ENCODE peak calls at places on chromosome 6, in six cellular contexts. One of them, this sample, is unnamed.

GRCh38 chr6:130708338-130708737 is 118.9 kb upstream of the SMLR1 start:
- DNase-seq in CD4-positive, CD25-positive, alpha-beta regulatory T cell: no peak
- DNase-seq in chondrocyte: no peak
- DNase-seq in stimulated activated CD8-positive, alpha-beta memory T cell treated with anti-CD3 and anti-CD28 coated beads, Interleukin-2, amount 100 ng/mL, for 1 hour: no peak
- DNase-seq in HFF-Myc: peak; percentile 52
- DNase-seq in lung: no peak
- DNase-seq in this sample: no peak

GRCh38 chr6:36827261-36828079 is 11.8 kb downstream of the CPNE5 start:
- DNase-seq in chondrocyte: no peak
- DNase-seq in HFF-Myc: peak; percentile 33
- DNase-seq in lung: no peak
- DNase-seq in CD4-positive, CD25-positive, alpha-beta regulatory T cell: no peak
- DNase-seq in stimulated activated CD8-positive, alpha-beta memory T cell treated with anti-CD3 and anti-CD28 coated beads, Interleukin-2, amount 100 ng/mL, for 1 hour: no peak
- DNase-seq in this sample: no peak

GRCh38 chr6:104601008-104601745 is 258.5 kb downstream of the HACE1 start:
- DNase-seq in HFF-Myc: no peak
- DNase-seq in CD4-positive, CD25-positive, alpha-beta regulatory T cell: no peak
- DNase-seq in stimulated activated CD8-positive, alpha-beta memory T cell treated with anti-CD3 and anti-CD28 coated beads, Interleukin-2, amount 100 ng/mL, for 1 hour: no peak
- DNase-seq in lung: no peak
- DNase-seq in chondrocyte: no peak
- DNase-seq in this sample: no peak

GRCh38 chr6:116561377-116562018 is 7.9 kb downstream of the CALHM4 start:
- DNase-seq in CD4-positive, CD25-positive, alpha-beta regulatory T cell: peak; percentile 49
- DNase-seq in stimulated activated CD8-positive, alpha-beta memory T cell treated with anti-CD3 and anti-CD28 coated beads, Interleukin-2, amount 100 ng/mL, for 1 hour: peak; percentile 24
- DNase-seq in HFF-Myc: peak; percentile 78
- DNase-seq in lung: peak; percentile 74
- DNase-seq in chondrocyte: no peak
- DNase-seq in this sample: peak; percentile 36

GRCh38 chr6:14354919-14355572 is 237.5 kb downstream of the CD83 start:
- DNase-seq in stimulated activated CD8-positive, alpha-beta memory T cell treated with anti-CD3 and anti-CD28 coated beads, Interleukin-2, amount 100 ng/mL, for 1 hour: no peak
- DNase-seq in chondrocyte: no peak
- DNase-seq in lung: peak; percentile 39
- DNase-seq in CD4-positive, CD25-positive, alpha-beta regulatory T cell: no peak
- DNase-seq in HFF-Myc: peak; percentile 49
- DNase-seq in this sample: no peak

GRCh38 chr6:41502607-41503434 is 43.4 kb upstream of the FOXP4 start:
- DNase-seq in stimulated activated CD8-positive, alpha-beta memory T cell treated with anti-CD3 and anti-CD28 coated beads, Interleukin-2, amount 100 ng/mL, for 1 hour: no peak
- DNase-seq in chondrocyte: no peak
- DNase-seq in CD4-positive, CD25-positive, alpha-beta regulatory T cell: no peak
- DNase-seq in lung: no peak
- DNase-seq in HFF-Myc: no peak
- DNase-seq in this sample: no peak

GRCh38 chr6:53765270-53765669 is 29.5 kb upstream of the LRRC1 start:
- DNase-seq in stimulated activated CD8-positive, alpha-beta memory T cell treated with anti-CD3 and anti-CD28 coated beads, Interleukin-2, amount 100 ng/mL, for 1 hour: no peak
- DNase-seq in CD4-positive, CD25-positive, alpha-beta regulatory T cell: no peak
- DNase-seq in chondrocyte: no peak
- DNase-seq in lung: peak; percentile 33
- DNase-seq in HFF-Myc: no peak
- DNase-seq in this sample: no peak

GRCh38 chr6:1606533-1607235 is 3.0 kb upstream of the FOXC1 start:
- DNase-seq in HFF-Myc: no peak
- DNase-seq in chondrocyte: no peak
- DNase-seq in lung: no peak
- DNase-seq in stimulated activated CD8-positive, alpha-beta memory T cell treated with anti-CD3 and anti-CD28 coated beads, Interleukin-2, amount 100 ng/mL, for 1 hour: no peak
- DNase-seq in CD4-positive, CD25-positive, alpha-beta regulatory T cell: no peak
- DNase-seq in this sample: no peak

GRCh38 chr6:24936641-24937317 is 1.0 kb upstream of the RIPOR2 start:
- DNase-seq in CD4-positive, CD25-positive, alpha-beta regulatory T cell: peak; percentile 50
- DNase-seq in lung: no peak
- DNase-seq in HFF-Myc: no peak
- DNase-seq in stimulated activated CD8-positive, alpha-beta memory T cell treated with anti-CD3 and anti-CD28 coated beads, Interleukin-2, amount 100 ng/mL, for 1 hour: no peak
- DNase-seq in chondrocyte: no peak
- DNase-seq in this sample: no peak

GRCh38 chr6:167968091-167968490 is 29.4 kb upstream of the KIF25 start:
- DNase-seq in CD4-positive, CD25-positive, alpha-beta regulatory T cell: no peak
- DNase-seq in lung: no peak
- DNase-seq in chondrocyte: no peak
- DNase-seq in HFF-Myc: no peak
- DNase-seq in stimulated activated CD8-positive, alpha-beta memory T cell treated with anti-CD3 and anti-CD28 coated beads, Interleukin-2, amount 100 ng/mL, for 1 hour: no peak
- DNase-seq in this sample: no peak

GRCh38 chr6:169326067-169326799 is 72.6 kb upstream of the THBS2 start:
- DNase-seq in lung: no peak
- DNase-seq in stimulated activated CD8-positive, alpha-beta memory T cell treated with anti-CD3 and anti-CD28 coated beads, Interleukin-2, amount 100 ng/mL, for 1 hour: no peak
- DNase-seq in HFF-Myc: no peak
- DNase-seq in CD4-positive, CD25-positive, alpha-beta regulatory T cell: no peak
- DNase-seq in chondrocyte: no peak
- DNase-seq in this sample: no peak

GRCh38 chr6:52641826-52642225 is 29.1 kb upstream of the TMEM14A start:
- DNase-seq in stimulated activated CD8-positive, alpha-beta memory T cell treated with anti-CD3 and anti-CD28 coated beads, Interleukin-2, amount 100 ng/mL, for 1 hour: no peak
- DNase-seq in CD4-positive, CD25-positive, alpha-beta regulatory T cell: no peak
- DNase-seq in chondrocyte: no peak
- DNase-seq in lung: no peak
- DNase-seq in HFF-Myc: no peak
- DNase-seq in this sample: no peak

GRCh38 chr6:149140137-149140909 is 177.2 kb upstream of the TAB2 start:
- DNase-seq in CD4-positive, CD25-positive, alpha-beta regulatory T cell: peak; percentile 33
- DNase-seq in chondrocyte: no peak
- DNase-seq in HFF-Myc: no peak
- DNase-seq in stimulated activated CD8-positive, alpha-beta memory T cell treated with anti-CD3 and anti-CD28 coated beads, Interleukin-2, amount 100 ng/mL, for 1 hour: no peak
- DNase-seq in lung: no peak
- DNase-seq in this sample: peak; percentile 21

GRCh38 chr6:37024665-37025337 is 19.3 kb downstream of the FGD2 start:
- DNase-seq in stimulated activated CD8-positive, alpha-beta memory T cell treated with anti-CD3 and anti-CD28 coated beads, Interleukin-2, amount 100 ng/mL, for 1 hour: no peak
- DNase-seq in HFF-Myc: no peak
- DNase-seq in CD4-positive, CD25-positive, alpha-beta regulatory T cell: no peak
- DNase-seq in lung: no peak
- DNase-seq in chondrocyte: no peak
- DNase-seq in this sample: peak; percentile 38

GRCh38 chr6:72941751-72942150 is 283.5 kb downstream of the KHDC1L start:
- DNase-seq in stimulated activated CD8-positive, alpha-beta memory T cell treated with anti-CD3 and anti-CD28 coated beads, Interleukin-2, amount 100 ng/mL, for 1 hour: no peak
- DNase-seq in HFF-Myc: no peak
- DNase-seq in CD4-positive, CD25-positive, alpha-beta regulatory T cell: no peak
- DNase-seq in lung: peak; percentile 40
- DNase-seq in chondrocyte: no peak
- DNase-seq in this sample: no peak

GRCh38 chr6:30741789-30742315 is 635 bp downstream of the FLOT1 start:
- DNase-seq in CD4-positive, CD25-positive, alpha-beta regulatory T cell: no peak
- DNase-seq in HFF-Myc: no peak
- DNase-seq in stimulated activated CD8-positive, alpha-beta memory T cell treated with anti-CD3 and anti-CD28 coated beads, Interleukin-2, amount 100 ng/mL, for 1 hour: no peak
- DNase-seq in lung: no peak
- DNase-seq in chondrocyte: no peak
- DNase-seq in this sample: no peak

GRCh38 chr6:137630666-137631065 is 136.5 kb upstream of the OLIG3 start:
- DNase-seq in CD4-positive, CD25-positive, alpha-beta regulatory T cell: no peak
- DNase-seq in chondrocyte: no peak
- DNase-seq in lung: no peak
- DNase-seq in stimulated activated CD8-positive, alpha-beta memory T cell treated with anti-CD3 and anti-CD28 coated beads, Interleukin-2, amount 100 ng/mL, for 1 hour: no peak
- DNase-seq in HFF-Myc: no peak
- DNase-seq in this sample: no peak

GRCh38 chr6:37056439-37057127 is 51.1 kb downstream of the FGD2 start:
- DNase-seq in chondrocyte: no peak
- DNase-seq in HFF-Myc: no peak
- DNase-seq in lung: no peak
- DNase-seq in CD4-positive, CD25-positive, alpha-beta regulatory T cell: no peak
- DNase-seq in stimulated activated CD8-positive, alpha-beta memory T cell treated with anti-CD3 and anti-CD28 coated beads, Interleukin-2, amount 100 ng/mL, for 1 hour: no peak
- DNase-seq in this sample: no peak

GRCh38 chr6:53335224-53335994 is 13.3 kb downstream of the ELOVL5 start:
- DNase-seq in lung: peak; percentile 32
- DNase-seq in CD4-positive, CD25-positive, alpha-beta regulatory T cell: peak; percentile 53
- DNase-seq in HFF-Myc: no peak
- DNase-seq in stimulated activated CD8-positive, alpha-beta memory T cell treated with anti-CD3 and anti-CD28 coated beads, Interleukin-2, amount 100 ng/mL, for 1 hour: peak; percentile 27
- DNase-seq in chondrocyte: no peak
- DNase-seq in this sample: peak; percentile 51

GRCh38 chr6:3987072-3987471 is 91.9 kb downstream of the FAM217A start:
- DNase-seq in CD4-positive, CD25-positive, alpha-beta regulatory T cell: no peak
- DNase-seq in stimulated activated CD8-positive, alpha-beta memory T cell treated with anti-CD3 and anti-CD28 coated beads, Interleukin-2, amount 100 ng/mL, for 1 hour: no peak
- DNase-seq in chondrocyte: no peak
- DNase-seq in lung: no peak
- DNase-seq in HFF-Myc: peak; percentile 14
- DNase-seq in this sample: no peak

This sample was measured in activated T-helper 1 cell treated with anti-CD3 and anti-CD28 coated beads, Interleukin-2, amount 50 U/mL, for 16 hours.